ENCODE peak calls at places on chromosomes 5 and 9, in nine cellular contexts. W, I, M, Y, H, O, L, T and N are unnamed samples.

GRCh38 chr9:27150758-27151431 is 41.9 kb downstream of the TEK start:
- DNase-seq in H (no peak), M (no peak), O (no peak), T (no peak), Y (no peak), L (no peak), W (no peak), I (no peak), N (no peak)

GRCh38 chr9:34546834-34547827 is 24.3 kb upstream of the ENHO start:
- DNase-seq in M (peak; percentile 93), W (peak; percentile 58), I (peak; percentile 64), L (no peak), Y (peak; percentile 63), O (peak; percentile 65), T (peak; percentile 50), H (peak; percentile 78), N (peak; percentile 56)

GRCh38 chr5:137629646-137630045 is 106.2 kb downstream of the KLHL3 start:
- DNase-seq in Y (no peak), H (peak; percentile 60), T (peak; percentile 62), L (peak; percentile 8), I (no peak), O (no peak), W (peak; percentile 41), M (peak; percentile 58), N (no peak)

GRCh38 chr5:138408023-138408422 is 30.8 kb upstream of the REEP2 start:
- DNase-seq in Y (peak; percentile 44), M (no peak), H (no peak), L (peak; percentile 42), T (no peak), W (no peak), I (peak; percentile 14), O (no peak), N (no peak)

GRCh38 chr9:122110100-122110833 is 17.2 kb upstream of the TTLL11 start:
- DNase-seq in O (no peak), Y (no peak), H (no peak), T (no peak), L (no peak), I (no peak), M (no peak), W (no peak), N (no peak)

GRCh38 chr9:71929791-71930440 is 18.5 kb downstream of the C9orf85 start:
- DNase-seq in H (no peak), L (no peak), M (no peak), W (no peak), I (no peak), Y (no peak), O (no peak), T (no peak), N (no peak)

GRCh38 chr5:137734962-137735530 is 843 bp downstream of the KLHL3 start:
- DNase-seq in Y (peak; percentile 36), I (peak; percentile 34), W (no peak), O (peak; percentile 45), T (no peak), L (no peak), H (no peak), M (no peak), N (no peak)

GRCh38 chr5:144202072-144202471 is 31.4 kb downstream of the KCTD16 start:
- DNase-seq in W (no peak), M (no peak), O (no peak), Y (no peak), L (no peak), H (no peak), T (no peak), I (no peak), N (no peak)

GRCh38 chr9:18865542-18865941 is 167.5 kb downstream of the SAXO1 start:
- DNase-seq in Y (no peak), I (no peak), L (no peak), W (no peak), M (no peak), T (no peak), O (no peak), H (no peak), N (no peak)

GRCh38 chr9:133638711-133639110 is 2.5 kb downstream of the DBH start:
- DNase-seq in W (no peak), O (no peak), T (no peak), M (no peak), Y (no peak), L (no peak), H (no peak), I (no peak), N (no peak)

GRCh38 chr9:133641396-133641655 is 5.2 kb downstream of the DBH start:
- DNase-seq in Y (no peak), M (no peak), O (no peak), W (no peak), L (no peak), H (no peak), T (no peak), I (no peak), N (no peak)

GRCh38 chr9:133639613-133640012 is 3.5 kb downstream of the DBH start:
- DNase-seq in O (no peak), M (no peak), H (no peak), I (no peak), W (no peak), T (no peak), Y (no peak), L (no peak), N (no peak)

GRCh38 chr9:133640580-133641395 is 4.6 kb downstream of the DBH start:
- DNase-seq in M (no peak), W (no peak), H (no peak), L (no peak), Y (no peak), T (no peak), O (no peak), I (no peak), N (no peak)

GRCh38 chr9:133640160-133640559 is 4.0 kb downstream of the DBH start:
- DNase-seq in L (no peak), Y (no peak), T (no peak), H (no peak), W (no peak), M (no peak), I (no peak), O (no peak), N (no peak)
- TF ChIP-seq EP300 in L (no peak), Y (no peak), T (no peak), H (no peak), W (no peak), M (no peak), I (no peak), O (no peak), N (no peak)

DNA sequence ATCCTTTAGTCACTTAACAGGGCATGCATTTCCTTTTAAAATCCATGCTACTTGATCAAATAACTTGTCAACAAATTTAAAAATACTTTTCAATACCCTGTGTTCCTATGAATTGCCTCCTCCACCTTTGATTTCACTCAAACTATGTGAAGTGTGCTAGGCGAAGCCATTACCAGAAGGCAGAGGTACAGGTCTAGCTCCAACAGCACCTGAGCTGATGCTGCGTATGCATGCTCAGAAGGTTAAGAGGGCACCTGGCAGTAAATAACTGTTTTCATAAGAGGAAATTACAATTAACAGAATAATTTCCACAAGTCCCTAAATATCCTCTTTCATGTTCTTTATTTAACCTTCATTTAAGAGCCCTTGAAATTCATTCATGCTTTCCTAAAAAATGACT is 251.8 kb downstream of the EFNA5 start:
- DNase-seq in O (no peak), Y (no peak), M (no peak), L (no peak), H (no peak), T (no peak), I (no peak), W (no peak), N (no peak)
- TF ChIP-seq POLR2A in O (no peak), Y (no peak), M (no peak), L (no peak), H (no peak), T (no peak), I (no peak), W (no peak), N (no peak)

GRCh38 chr9:79598562-79599345 is 27.0 kb downstream of the TLE4 start:
- DNase-seq in L (no peak), M (no peak), O (no peak), T (no peak), I (no peak), Y (no peak), H (no peak), W (no peak), N (no peak)
- TF ChIP-seq EP300 in L (no peak), M (no peak), O (no peak), T (no peak), I (no peak), Y (no peak), H (no peak), W (no peak), N (no peak)

GRCh38 chr5:139847790-139848507 is 52.3 kb downstream of the PSD2 start:
- DNase-seq in M (peak; percentile 75), W (no peak), Y (peak; percentile 67), L (no peak), O (peak; percentile 87), I (peak; percentile 63), T (peak; percentile 28), H (peak; percentile 35), N (no peak)
- TF ChIP-seq POLR2A in M (no peak), W (no peak), Y (no peak), L (peak; percentile 84), O (peak; percentile 6), I (no peak), T (no peak), H (peak; percentile 74), N (no peak)

DNA sequence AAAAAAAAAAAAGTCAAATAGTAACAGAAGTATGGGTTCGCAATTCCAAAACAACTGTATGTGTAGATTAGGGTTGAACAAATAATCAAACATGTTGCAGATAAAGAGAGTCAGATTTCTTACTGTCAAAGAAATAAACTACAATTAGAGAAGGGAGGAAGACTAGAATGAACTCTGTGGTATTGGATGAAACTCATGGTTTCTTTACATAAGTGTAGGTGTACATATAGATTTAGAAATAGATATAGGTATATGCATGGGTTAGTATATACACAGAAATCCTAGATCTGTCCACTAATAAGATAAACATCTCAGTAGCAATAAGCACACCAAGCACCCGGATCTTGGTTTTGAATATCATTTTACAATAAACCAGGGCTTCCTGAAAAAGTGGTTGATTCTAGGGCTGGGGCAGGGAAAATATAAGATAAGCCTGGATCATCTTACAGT is 21.3 kb downstream of the DTWD2 start:
- DNase-seq in O (no peak), H (no peak), L (no peak), I (no peak), M (no peak), W (no peak), T (no peak), Y (no peak), N (no peak)
- TF ChIP-seq EP300 in O (no peak), H (no peak), L (no peak), I (no peak), M (no peak), W (no peak), T (no peak), Y (no peak), N (no peak)

GRCh38 chr9:123929177-123929869 is 603 bp downstream of the DENND1A start:
- DNase-seq in Y (no peak), M (peak; percentile 66), O (no peak), T (peak; percentile 53), I (peak; percentile 44), H (no peak), W (peak; percentile 54), L (no peak), N (no peak)
- TF ChIP-seq POLR2A in Y (no peak), M (no peak), O (no peak), T (no peak), I (peak; percentile 42), H (no peak), W (peak; percentile 36), L (no peak), N (no peak)